ENCODE peak calls at places on chromosome 9, in ten cellular contexts. S, G, W, I, U, A, N, F, B and O are unnamed samples.

GRCh38 chr9:93011114-93011513 is 47.4 kb upstream of the SUSD3 start:
- DNase-seq in U (no peak), G (no peak), I (no peak), S (no peak), W (no peak), F (no peak), N (peak; percentile 46), B (no peak), A (no peak), O (peak; percentile 49)

GRCh38 chr9:35822926-35823325 is 5.6 kb downstream of the FAM221B start:
- DNase-seq in F (no peak), U (no peak), B (no peak), S (peak; percentile 9), I (no peak), N (no peak), A (no peak), G (no peak), W (no peak), O (no peak)

GRCh38 chr9:114898741-114899140 is 31.6 kb downstream of the TNFSF8 start:
- DNase-seq in B (no peak), G (no peak), I (peak; percentile 61), N (peak; percentile 88), U (no peak), S (no peak), F (peak; percentile 29), A (peak; percentile 75), W (peak; percentile 70), O (no peak)

GRCh38 chr9:75168270-75169185 is 80.2 kb downstream of the OSTF1 start:
- DNase-seq in G (no peak), N (no peak), F (peak; percentile 39), S (no peak), U (no peak), W (no peak), A (no peak), B (no peak), I (no peak), O (no peak)

GRCh38 chr9:83965350-83966208 is 14.4 kb downstream of the HNRNPK start:
- DNase-seq in W (peak; percentile 59), N (no peak), U (no peak), A (no peak), S (no peak), G (no peak), I (no peak), F (peak; percentile 58), B (no peak), O (no peak)

GRCh38 chr9:136543830-136544548 is 1.9 kb downstream of the NOTCH1 start:
- DNase-seq in F (no peak), S (no peak), A (no peak), W (no peak), I (no peak), B (no peak), N (no peak), U (no peak), G (no peak), O (no peak)

GRCh38 chr9:100756217-100756616 is 178.3 kb downstream of the CAVIN4 start:
- DNase-seq in U (no peak), S (peak; percentile 1), G (no peak), F (no peak), B (no peak), N (no peak), I (no peak), W (no peak), A (no peak), O (no peak)

GRCh38 chr9:16243798-16244197 is 626.7 kb downstream of the BNC2 start:
- DNase-seq in I (no peak), S (no peak), F (no peak), A (no peak), G (no peak), U (no peak), W (no peak), N (no peak), B (no peak), O (no peak)

GRCh38 chr9:29150606-29151005 is 1577.3 kb upstream of the C9orf72 start:
- DNase-seq in B (peak; percentile 26), U (no peak), A (no peak), F (peak; percentile 16), W (no peak), N (no peak), G (no peak), S (peak; percentile 2), I (no peak), O (no peak)

GRCh38 chr9:20358201-20358600 is 264.1 kb downstream of the MLLT3 start:
- DNase-seq in N (no peak), U (no peak), I (no peak), A (no peak), S (peak; percentile 68), G (no peak), B (peak; percentile 34), F (peak; percentile 56), W (no peak), O (no peak)
- H3K4me3 ChIP-seq in N (no peak overlapping the region), U (no peak overlapping the region), I (no peak overlapping the region), A (no peak overlapping the region), S (no peak overlapping the region), G (no peak overlapping the region), B (no peak overlapping the region), F (no peak overlapping the region), W (no peak overlapping the region), O (no peak overlapping the region)

DNA sequence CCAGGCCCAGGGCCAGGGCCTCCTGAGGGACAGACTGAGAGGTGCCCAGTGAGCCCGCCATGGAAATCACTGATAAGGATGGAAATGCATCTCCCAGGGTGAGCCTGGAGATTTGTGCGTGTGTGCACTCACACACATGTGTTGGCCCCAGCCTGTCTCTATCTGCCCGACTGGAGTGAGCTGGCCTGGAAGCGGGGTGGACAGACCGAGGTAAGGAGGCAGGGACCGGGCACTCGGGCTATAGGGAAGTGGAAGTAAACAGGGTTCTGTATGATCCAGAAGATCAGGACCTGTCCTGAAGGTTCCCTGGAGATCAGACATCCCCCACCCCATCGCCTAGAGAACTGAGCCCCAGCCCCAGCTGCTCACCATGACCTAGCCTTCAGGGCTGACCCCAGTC is 17.4 kb downstream of the GFI1B start:
- DNase-seq in U (no peak), N (no peak), G (no peak), W (no peak), F (no peak), B (no peak), A (no peak), I (no peak), S (no peak), O (no peak)
- H3K27ac ChIP-seq in U (no peak overlapping the region), N (no peak overlapping the region), G (no peak overlapping the region), W (no peak overlapping the region), F (no peak overlapping the region), B (no peak overlapping the region), A (no peak overlapping the region), I (no peak overlapping the region), S (no peak overlapping the region), O (no peak overlapping the region)

DNA sequence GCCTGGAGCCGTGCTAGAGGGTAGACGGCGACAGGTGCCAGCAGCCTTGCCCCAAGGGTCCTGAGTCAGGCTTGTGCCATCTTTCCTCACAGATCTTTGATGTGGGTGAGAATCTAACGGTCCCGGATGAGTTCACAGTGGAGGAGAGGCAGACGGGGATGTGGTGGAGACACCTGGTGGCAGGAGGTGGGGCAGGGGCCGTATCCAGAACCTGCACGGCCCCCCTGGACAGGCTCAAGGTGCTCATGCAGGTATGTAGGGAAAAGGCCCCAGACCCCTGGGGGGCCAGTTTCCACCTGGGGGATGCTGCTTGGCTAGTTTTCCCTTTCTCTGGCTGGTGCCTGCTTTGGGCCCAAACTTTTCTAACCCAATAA is 24.0 kb downstream of the PTGES2 start:
- DNase-seq in I (peak; percentile 11), N (peak; percentile 64), S (no peak), A (no peak), B (no peak), W (no peak), U (no peak), F (no peak), G (no peak), O (no peak)
- H3K4me3 ChIP-seq in I (no peak overlapping the region), N (no peak overlapping the region), S (no peak overlapping the region), A (no peak overlapping the region), B (no peak overlapping the region), W (no peak overlapping the region), U (no peak overlapping the region), F (no peak overlapping the region), G (no peak overlapping the region), O (no peak overlapping the region)

DNA sequence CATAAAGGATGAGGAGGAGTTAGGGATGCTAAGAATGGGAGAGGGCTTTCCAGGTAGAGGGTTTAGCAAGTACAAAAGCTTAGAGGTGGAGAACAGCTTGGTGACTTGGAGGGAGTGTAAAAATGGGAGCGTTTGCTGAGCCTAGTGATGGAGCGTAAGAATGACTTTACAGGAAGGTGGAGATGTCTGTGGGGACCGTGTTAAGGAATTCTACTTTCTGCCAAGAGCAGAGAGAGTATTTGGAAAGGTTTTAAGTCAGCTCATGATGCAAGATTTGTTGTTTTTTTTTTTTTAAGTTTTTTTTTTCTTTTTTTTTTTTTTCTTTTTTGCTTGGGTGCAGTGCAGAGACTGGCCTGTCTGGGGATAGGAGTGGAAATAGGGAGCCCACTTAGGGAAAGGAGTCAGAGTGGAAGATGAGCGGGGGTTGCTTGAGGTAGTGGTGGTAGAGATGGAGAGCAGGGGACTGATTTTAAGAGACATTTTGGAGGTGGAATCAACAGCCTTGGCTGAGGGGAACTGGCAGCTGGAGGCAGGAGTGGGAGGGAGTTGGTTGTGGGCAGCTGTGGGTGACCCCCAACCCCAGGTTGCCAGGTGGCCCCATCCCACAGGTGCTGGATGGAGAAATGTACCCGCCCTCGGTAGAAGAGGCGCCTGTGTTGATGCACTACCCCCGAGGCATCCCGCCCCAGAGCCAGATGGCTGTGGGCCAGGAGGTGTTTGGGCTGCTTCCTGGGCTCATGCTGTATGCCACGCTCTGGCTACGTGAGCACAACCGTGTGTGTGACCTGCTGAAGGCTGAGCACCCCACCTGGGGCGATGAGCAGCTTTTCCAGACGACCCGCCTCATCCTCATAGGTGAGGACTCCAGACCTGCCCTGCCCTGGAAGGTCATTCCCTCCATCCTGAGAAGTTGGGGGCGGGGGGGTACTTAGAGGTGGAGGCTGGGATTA is 12.4 kb downstream of the PTGS1 start:
- DNase-seq in A (no peak), U (no peak), B (no peak), S (peak; percentile 80), N (no peak), I (no peak), G (no peak), F (peak; percentile 87), W (no peak), O (no peak)
- H3K27ac ChIP-seq in A (no peak overlapping the region), U (no peak overlapping the region), B (no peak overlapping the region), S (peak overlapping the region; percentile 73), N (no peak overlapping the region), I (no peak overlapping the region), G (no peak overlapping the region), F (no peak overlapping the region), W (no peak overlapping the region), O (no peak overlapping the region)